ENCODE peak calls at places on chromosome 5, in nine cellular contexts. One of them, this sample, is unnamed.
A peak's percentile ranks its signal among the peaks of the same experiment; 100 is the strongest.

GRCh38 chr5:170576602-170577584 is 73.1 kb downstream of the KCNIP1 start:
- DNase-seq in NCI-H2171: no peak
- DNase-seq in germinal center: no peak
- DNase-seq in mucosa of descending colon: no peak
- DNase-seq in HS-5: no peak
- DNase-seq in stimulated activated CD8-positive, alpha-beta memory T cell treated with anti-CD3 and anti-CD28 coated beads, Interleukin-4, amount 100 ng/mL, for 24 hours: no peak
- DNase-seq in GM13976: no peak
- DNase-seq in fibroblast of pulmonary artery: no peak
- DNase-seq in right cardiac atrium: no peak
- DNase-seq in this sample: no peak

GRCh38 chr5:160477266-160477970 is 55.8 kb downstream of the PTTG1 start:
- DNase-seq in fibroblast of pulmonary artery: no peak
- DNase-seq in right cardiac atrium: no peak
- DNase-seq in stimulated activated CD8-positive, alpha-beta memory T cell treated with anti-CD3 and anti-CD28 coated beads, Interleukin-4, amount 100 ng/mL, for 24 hours: no peak
- DNase-seq in GM13976: no peak
- DNase-seq in germinal center: no peak
- DNase-seq in HS-5: no peak
- DNase-seq in NCI-H2171: no peak
- DNase-seq in mucosa of descending colon: no peak
- DNase-seq in this sample: no peak

GRCh38 chr5:65926893-65927292 is 518 bp downstream of the ERBIN start:
- DNase-seq in right cardiac atrium: no peak
- DNase-seq in HS-5: no peak
- DNase-seq in NCI-H2171: no peak
- DNase-seq in fibroblast of pulmonary artery: peak; percentile 16
- DNase-seq in stimulated activated CD8-positive, alpha-beta memory T cell treated with anti-CD3 and anti-CD28 coated beads, Interleukin-4, amount 100 ng/mL, for 24 hours: no peak
- DNase-seq in GM13976: no peak
- DNase-seq in mucosa of descending colon: no peak
- DNase-seq in germinal center: no peak
- DNase-seq in this sample: no peak

GRCh38 chr5:125257057-125257970 is 510.9 kb upstream of the ZNF608 start:
- DNase-seq in NCI-H2171: no peak
- DNase-seq in right cardiac atrium: no peak
- DNase-seq in fibroblast of pulmonary artery: no peak
- DNase-seq in GM13976: no peak
- DNase-seq in germinal center: no peak
- DNase-seq in stimulated activated CD8-positive, alpha-beta memory T cell treated with anti-CD3 and anti-CD28 coated beads, Interleukin-4, amount 100 ng/mL, for 24 hours: no peak
- DNase-seq in mucosa of descending colon: no peak
- DNase-seq in HS-5: no peak
- DNase-seq in this sample: no peak

GRCh38 chr5:80255425-80255751 is 460 bp downstream of the SERINC5 start:
- DNase-seq in HS-5: no peak
- DNase-seq in stimulated activated CD8-positive, alpha-beta memory T cell treated with anti-CD3 and anti-CD28 coated beads, Interleukin-4, amount 100 ng/mL, for 24 hours: no peak
- DNase-seq in GM13976: no peak
- DNase-seq in germinal center: no peak
- DNase-seq in right cardiac atrium: peak; percentile 87
- DNase-seq in fibroblast of pulmonary artery: peak; percentile 61
- DNase-seq in NCI-H2171: no peak
- DNase-seq in mucosa of descending colon: peak; percentile 86
- DNase-seq in this sample: no peak

GRCh38 chr5:137815202-137815990 is 52.3 kb upstream of the MYOT start:
- DNase-seq in NCI-H2171: no peak
- DNase-seq in germinal center: no peak
- DNase-seq in mucosa of descending colon: no peak
- DNase-seq in stimulated activated CD8-positive, alpha-beta memory T cell treated with anti-CD3 and anti-CD28 coated beads, Interleukin-4, amount 100 ng/mL, for 24 hours: no peak
- DNase-seq in fibroblast of pulmonary artery: no peak
- DNase-seq in HS-5: no peak
- DNase-seq in GM13976: no peak
- DNase-seq in right cardiac atrium: no peak
- DNase-seq in this sample: no peak

GRCh38 chr5:39713224-39713911 is 288.6 kb upstream of the DAB2 start:
- DNase-seq in GM13976: no peak
- DNase-seq in fibroblast of pulmonary artery: peak; percentile 64
- DNase-seq in germinal center: no peak
- DNase-seq in mucosa of descending colon: no peak
- DNase-seq in NCI-H2171: no peak
- DNase-seq in right cardiac atrium: no peak
- DNase-seq in stimulated activated CD8-positive, alpha-beta memory T cell treated with anti-CD3 and anti-CD28 coated beads, Interleukin-4, amount 100 ng/mL, for 24 hours: no peak
- DNase-seq in HS-5: no peak
- DNase-seq in this sample: no peak

GRCh38 chr5:159135896-159136531 is 36.3 kb upstream of the EBF1 start:
- DNase-seq in HS-5: peak; percentile 45
- DNase-seq in stimulated activated CD8-positive, alpha-beta memory T cell treated with anti-CD3 and anti-CD28 coated beads, Interleukin-4, amount 100 ng/mL, for 24 hours: no peak
- DNase-seq in mucosa of descending colon: no peak
- DNase-seq in GM13976: no peak
- DNase-seq in germinal center: no peak
- DNase-seq in NCI-H2171: no peak
- DNase-seq in right cardiac atrium: no peak
- DNase-seq in fibroblast of pulmonary artery: peak; percentile 30
- DNase-seq in this sample: no peak

GRCh38 chr5:73116506-73116905 is 3.9 kb upstream of the TMEM171 start:
- DNase-seq in fibroblast of pulmonary artery: no peak
- DNase-seq in right cardiac atrium: no peak
- DNase-seq in NCI-H2171: no peak
- DNase-seq in GM13976: no peak
- DNase-seq in stimulated activated CD8-positive, alpha-beta memory T cell treated with anti-CD3 and anti-CD28 coated beads, Interleukin-4, amount 100 ng/mL, for 24 hours: no peak
- DNase-seq in mucosa of descending colon: no peak
- DNase-seq in germinal center: no peak
- DNase-seq in HS-5: no peak
- DNase-seq in this sample: no peak

GRCh38 chr5:77167695-77168111 is 42.8 kb upstream of the PDE8B start:
- DNase-seq in NCI-H2171: no peak
- DNase-seq in germinal center: no peak
- DNase-seq in right cardiac atrium: no peak
- DNase-seq in fibroblast of pulmonary artery: peak; percentile 84
- DNase-seq in stimulated activated CD8-positive, alpha-beta memory T cell treated with anti-CD3 and anti-CD28 coated beads, Interleukin-4, amount 100 ng/mL, for 24 hours: no peak
- DNase-seq in mucosa of descending colon: no peak
- DNase-seq in GM13976: no peak
- DNase-seq in HS-5: peak; percentile 74
- DNase-seq in this sample: no peak

GRCh38 chr5:40762716-40763115 is 7.0 kb upstream of the TTC33 start:
- DNase-seq in right cardiac atrium: no peak
- DNase-seq in mucosa of descending colon: no peak
- DNase-seq in GM13976: no peak
- DNase-seq in stimulated activated CD8-positive, alpha-beta memory T cell treated with anti-CD3 and anti-CD28 coated beads, Interleukin-4, amount 100 ng/mL, for 24 hours: no peak
- DNase-seq in germinal center: no peak
- DNase-seq in NCI-H2171: no peak
- DNase-seq in fibroblast of pulmonary artery: no peak
- DNase-seq in HS-5: no peak
- DNase-seq in this sample: no peak

GRCh38 chr5:181204561-181205401 is at the start of gene TRIM7:
- DNase-seq in fibroblast of pulmonary artery: no peak
- DNase-seq in germinal center: no peak
- DNase-seq in GM13976: peak; percentile 65
- DNase-seq in stimulated activated CD8-positive, alpha-beta memory T cell treated with anti-CD3 and anti-CD28 coated beads, Interleukin-4, amount 100 ng/mL, for 24 hours: no peak
- DNase-seq in mucosa of descending colon: no peak
- DNase-seq in NCI-H2171: no peak
- DNase-seq in HS-5: no peak
- DNase-seq in right cardiac atrium: peak; percentile 87
- DNase-seq in this sample: no peak

GRCh38 chr5:43947870-43948269 is 344.9 kb downstream of the NNT start:
- DNase-seq in GM13976: no peak
- DNase-seq in stimulated activated CD8-positive, alpha-beta memory T cell treated with anti-CD3 and anti-CD28 coated beads, Interleukin-4, amount 100 ng/mL, for 24 hours: no peak
- DNase-seq in right cardiac atrium: no peak
- DNase-seq in fibroblast of pulmonary artery: peak; percentile 1
- DNase-seq in germinal center: no peak
- DNase-seq in HS-5: no peak
- DNase-seq in NCI-H2171: no peak
- DNase-seq in mucosa of descending colon: no peak
- DNase-seq in this sample: no peak

GRCh38 chr5:142391031-142391872 is 66.4 kb upstream of the SPRY4 start:
- DNase-seq in right cardiac atrium: no peak
- DNase-seq in GM13976: no peak
- DNase-seq in HS-5: no peak
- DNase-seq in NCI-H2171: no peak
- DNase-seq in mucosa of descending colon: no peak
- DNase-seq in stimulated activated CD8-positive, alpha-beta memory T cell treated with anti-CD3 and anti-CD28 coated beads, Interleukin-4, amount 100 ng/mL, for 24 hours: no peak
- DNase-seq in germinal center: no peak
- DNase-seq in fibroblast of pulmonary artery: no peak
- DNase-seq in this sample: no peak

GRCh38 chr5:164345173-164345572 is 839.8 kb downstream of the MAT2B start:
- DNase-seq in right cardiac atrium: peak; percentile 66
- DNase-seq in GM13976: no peak
- DNase-seq in HS-5: peak; percentile 39
- DNase-seq in NCI-H2171: no peak
- DNase-seq in stimulated activated CD8-positive, alpha-beta memory T cell treated with anti-CD3 and anti-CD28 coated beads, Interleukin-4, amount 100 ng/mL, for 24 hours: no peak
- DNase-seq in fibroblast of pulmonary artery: peak; percentile 48
- DNase-seq in germinal center: no peak
- DNase-seq in mucosa of descending colon: no peak
- DNase-seq in this sample: no peak

GRCh38 chr5:138873886-138874200 is 1.3 kb downstream of the LRRTM2 start:
- DNase-seq in right cardiac atrium: no peak
- DNase-seq in fibroblast of pulmonary artery: no peak
- DNase-seq in GM13976: no peak
- DNase-seq in germinal center: no peak
- DNase-seq in NCI-H2171: no peak
- DNase-seq in stimulated activated CD8-positive, alpha-beta memory T cell treated with anti-CD3 and anti-CD28 coated beads, Interleukin-4, amount 100 ng/mL, for 24 hours: no peak
- DNase-seq in mucosa of descending colon: no peak
- DNase-seq in HS-5: no peak
- DNase-seq in this sample: no peak

GRCh38 chr5:173707392-173707791 is 90.9 kb upstream of the BOD1 start:
- DNase-seq in NCI-H2171: no peak
- DNase-seq in stimulated activated CD8-positive, alpha-beta memory T cell treated with anti-CD3 and anti-CD28 coated beads, Interleukin-4, amount 100 ng/mL, for 24 hours: no peak
- DNase-seq in HS-5: peak; percentile 31
- DNase-seq in right cardiac atrium: peak; percentile 81
- DNase-seq in germinal center: peak; percentile 56
- DNase-seq in mucosa of descending colon: no peak
- DNase-seq in fibroblast of pulmonary artery: peak; percentile 73
- DNase-seq in GM13976: no peak
- DNase-seq in this sample: no peak

GRCh38 chr5:150523472-150524350 is 15.8 kb downstream of the NDST1 start:
- DNase-seq in fibroblast of pulmonary artery: peak; percentile 87
- DNase-seq in stimulated activated CD8-positive, alpha-beta memory T cell treated with anti-CD3 and anti-CD28 coated beads, Interleukin-4, amount 100 ng/mL, for 24 hours: no peak
- DNase-seq in germinal center: peak; percentile 43
- DNase-seq in GM13976: peak; percentile 75
- DNase-seq in NCI-H2171: no peak
- DNase-seq in mucosa of descending colon: no peak
- DNase-seq in HS-5: no peak
- DNase-seq in right cardiac atrium: no peak
- DNase-seq in this sample: no peak

GRCh38 chr5:17203329-17204132 is 13.9 kb upstream of the BASP1 start:
- DNase-seq in HS-5: no peak
- DNase-seq in germinal center: peak; percentile 76
- DNase-seq in mucosa of descending colon: no peak
- DNase-seq in fibroblast of pulmonary artery: peak; percentile 88
- DNase-seq in right cardiac atrium: no peak
- DNase-seq in GM13976: peak; percentile 76
- DNase-seq in NCI-H2171: peak; percentile 48
- DNase-seq in stimulated activated CD8-positive, alpha-beta memory T cell treated with anti-CD3 and anti-CD28 coated beads, Interleukin-4, amount 100 ng/mL, for 24 hours: no peak
- DNase-seq in this sample: no peak

GRCh38 chr5:33526755-33527154 is 86.0 kb downstream of the TARS1 start:
- DNase-seq in right cardiac atrium: no peak
- DNase-seq in NCI-H2171: peak; percentile 4
- DNase-seq in GM13976: no peak
- DNase-seq in fibroblast of pulmonary artery: no peak
- DNase-seq in HS-5: no peak
- DNase-seq in germinal center: no peak
- DNase-seq in stimulated activated CD8-positive, alpha-beta memory T cell treated with anti-CD3 and anti-CD28 coated beads, Interleukin-4, amount 100 ng/mL, for 24 hours: no peak
- DNase-seq in mucosa of descending colon: no peak
- DNase-seq in this sample: no peak

GRCh38 chr5:174734571-174735497 is 10.5 kb downstream of the MSX2 start:
- DNase-seq in stimulated activated CD8-positive, alpha-beta memory T cell treated with anti-CD3 and anti-CD28 coated beads, Interleukin-4, amount 100 ng/mL, for 24 hours: no peak
- DNase-seq in germinal center: no peak
- DNase-seq in NCI-H2171: no peak
- DNase-seq in fibroblast of pulmonary artery: no peak
- DNase-seq in mucosa of descending colon: no peak
- DNase-seq in GM13976: no peak
- DNase-seq in HS-5: no peak
- DNase-seq in right cardiac atrium: no peak
- DNase-seq in this sample: no peak

GRCh38 chr5:141881886-141882285 is 3.7 kb upstream of the PCDH1 start:
- DNase-seq in NCI-H2171: no peak
- DNase-seq in germinal center: no peak
- DNase-seq in stimulated activated CD8-positive, alpha-beta memory T cell treated with anti-CD3 and anti-CD28 coated beads, Interleukin-4, amount 100 ng/mL, for 24 hours: no peak
- DNase-seq in HS-5: no peak
- DNase-seq in fibroblast of pulmonary artery: no peak
- DNase-seq in GM13976: no peak
- DNase-seq in right cardiac atrium: no peak
- DNase-seq in mucosa of descending colon: no peak
- DNase-seq in this sample: no peak